ENCODE peak calls at places on chromosome 11, in ten cellular contexts. V, A, W, H, M, N, Y, Z, D and F are unnamed samples. For H3K4me1, the result is how much of the 10 kb centered on the place peaks cover.

GRCh38 chr11:57321996-57322880 is 2.5 kb downstream of the TNKS1BP1 start:
- DNase-seq in H (peak), W (peak), V (peak), D (peak), Z (peak), M (peak), Y (peak), A (peak), N (peak), F (peak)

GRCh38 chr11:17386331-17387084 is 2.0 kb downstream of the KCNJ11 start:
- DNase-seq in H (peak), Z (peak), A (peak), N (peak), W (peak), V (no peak), Y (peak), D (peak), M (peak), F (peak)

GRCh38 chr11:110091995-110092576 is 1.1 kb upstream of the ZC3H12C start:
- DNase-seq in H (no peak), D (no peak), W (no peak), A (peak), M (peak), Y (no peak), Z (no peak), N (no peak), V (no peak), F (no peak)

GRCh38 chr11:10044618-10045017 is 249.4 kb downstream of the SBF2 start:
- DNase-seq in Y (no peak), D (no peak), H (peak), M (peak), N (peak), V (no peak), W (no peak), A (no peak), Z (no peak), F (no peak)

GRCh38 chr11:60625262-60625661 is 74.2 kb upstream of the MS4A8 start:
- DNase-seq in M (peak), H (peak), V (peak), A (peak), Z (no peak), Y (no peak), W (no peak), N (peak), D (no peak), F (peak)

GRCh38 chr11:7577883-7578242 is 64.1 kb downstream of the PPFIBP2 start:
- DNase-seq in H (peak), D (no peak), Z (no peak), N (no peak), A (peak), W (no peak), V (no peak), Y (no peak), M (no peak), F (no peak)

GRCh38 chr11:78350101-78350645 is 67.4 kb downstream of the GAB2 start:
- DNase-seq in H (peak), V (no peak), A (no peak), N (no peak), D (no peak), M (peak), Y (no peak), Z (no peak), W (no peak), F (no peak)

GRCh38 chr11:108966206-108966605 is 301.3 kb downstream of the DDX10 start:
- DNase-seq in Y (no peak), M (no peak), H (peak), Z (no peak), N (no peak), A (no peak), W (no peak), D (no peak), V (no peak), F (no peak)

GRCh38 chr11:130042093-130042591 is 27.6 kb upstream of the APLP2 start:
- DNase-seq in N (peak), Y (no peak), H (peak), A (no peak), Z (peak), W (no peak), V (no peak), D (no peak), M (no peak), F (no peak)

GRCh38 chr11:20933086-20933485 is 263.7 kb downstream of the NELL1 start:
- DNase-seq in Y (no peak), D (no peak), W (no peak), A (no peak), H (no peak), N (no peak), Z (no peak), V (no peak), M (no peak), F (no peak)

GRCh38 chr11:70301191-70301590 is 30.7 kb downstream of the PPFIA1 start:
- DNase-seq in W (no peak), N (no peak), M (no peak), V (no peak), A (peak), Z (no peak), Y (no peak), H (no peak), D (no peak), F (no peak)

GRCh38 chr11:48043998-48044512 is 63.7 kb downstream of the PTPRJ start:
- DNase-seq in Z (no peak), Y (no peak), W (no peak), H (no peak), V (no peak), A (no peak), N (no peak), M (no peak), D (no peak), F (no peak)

GRCh38 chr11:110710520-110711381 is 1.5 kb downstream of the ARHGAP20 start:
- DNase-seq in Y (peak), M (peak), Z (peak), V (peak), N (no peak), H (peak), D (peak), A (no peak), W (peak), F (peak)

GRCh38 chr11:120660024-120660565 is 148.5 kb downstream of the GRIK4 start:
- DNase-seq in M (peak), H (peak), Z (no peak), V (no peak), D (no peak), A (peak), Y (no peak), W (no peak), N (peak), F (peak)

GRCh38 chr11:34977039-34977906 is 60.9 kb downstream of the PDHX start:
- DNase-seq in A (no peak), D (no peak), M (no peak), N (peak), V (no peak), Z (no peak), Y (no peak), W (no peak), H (peak), F (no peak)

GRCh38 chr11:102360681-102361080 is 13.7 kb downstream of the BIRC2 start:
- DNase-seq in V (no peak), N (no peak), Y (no peak), Z (no peak), A (no peak), W (no peak), M (no peak), H (no peak), D (no peak), F (no peak)

GRCh38 chr11:42171046-42171445 is 711.6 kb upstream of the LRRC4C start:
- DNase-seq in M (no peak), D (no peak), Y (no peak), N (no peak), H (no peak), V (no peak), Z (no peak), W (no peak), A (no peak), F (no peak)

GRCh38 chr11:100684101-100685065 is 2.7 kb upstream of the ARHGAP42 start:
- DNase-seq in W (no peak), Y (no peak), N (peak), Z (no peak), D (no peak), H (peak), M (no peak), A (no peak), V (no peak), F (no peak)

GRCh38 chr11:119472856-119473222 is 49.9 kb upstream of the THY1 start:
- DNase-seq in Z (no peak), M (no peak), W (no peak), N (no peak), D (peak), Y (no peak), H (no peak), A (no peak), V (no peak), F (no peak)

GRCh38 chr11:69411257-69411924 is 70.1 kb upstream of the LINC01488 start:
- DNase-seq in N (no peak), W (no peak), Z (no peak), A (no peak), M (no peak), V (no peak), H (no peak), Y (no peak), D (no peak), F (no peak)

GRCh38 chr11:101049123-101049522 is 80.5 kb downstream of the PGR start:
- DNase-seq in V (no peak), M (no peak), A (no peak), N (no peak), Y (no peak), D (no peak), W (no peak), Z (no peak), H (no peak), F (no peak)

GRCh38 chr11:109309153-109309552 is 112.8 kb upstream of the C11orf87 start:
- DNase-seq in A (no peak), V (no peak), Z (no peak), Y (no peak), H (peak), W (no peak), M (no peak), N (no peak), D (no peak), F (no peak)

GRCh38 chr11:134333312-134333711 is 1.5 kb downstream of the GLB1L2 start:
- DNase-seq in M (no peak), D (no peak), Z (no peak), H (no peak), Y (no peak), W (no peak), V (no peak), A (no peak), N (no peak), F (no peak)

GRCh38 chr11:74696932-74697687 is 34.1 kb downstream of the CHRDL2 start:
- DNase-seq in Y (peak), H (peak), Z (peak), A (peak), M (peak), N (peak), V (peak), W (peak), D (peak), F (peak)

GRCh38 chr11:31881825-31882224 is 70.7 kb upstream of the PAX6 start:
- DNase-seq in Z (no peak), D (no peak), V (no peak), Y (no peak), H (no peak), N (no peak), M (no peak), W (no peak), A (no peak), F (no peak)

GRCh38 chr11:83557638-83558037 is 271.5 kb upstream of the CCDC90B start:
- DNase-seq in W (no peak), V (no peak), M (no peak), Y (no peak), N (no peak), D (no peak), A (no peak), H (no peak), Z (no peak), F (no peak)

GRCh38 chr11:35302388-35302787 is 117.0 kb downstream of the SLC1A2 start:
- DNase-seq in V (no peak), A (no peak), D (no peak), M (no peak), Z (no peak), N (no peak), H (no peak), Y (no peak), W (no peak), F (no peak)

GRCh38 chr11:8032576-8033311 is 45.6 kb downstream of the EIF3F start:
- DNase-seq in Z (no peak), H (no peak), N (no peak), D (no peak), Y (no peak), A (no peak), V (no peak), W (no peak), M (no peak), F (no peak)

GRCh38 chr11:13051257-13051656 is 42.1 kb downstream of the RASSF10 start:
- DNase-seq in V (no peak), M (no peak), Y (no peak), W (no peak), N (peak), D (no peak), H (peak), Z (no peak), A (no peak), F (no peak)

GRCh38 chr11:76203131-76203925 is 3.0 kb downstream of the WNT11 start:
- DNase-seq in H (no peak), Y (no peak), W (no peak), N (no peak), M (no peak), Z (peak), V (no peak), D (no peak), A (no peak), F (no peak)

GRCh38 chr11:68960299-68961071 is 20.3 kb downstream of the MRGPRD start:
- DNase-seq in V (no peak), W (no peak), M (no peak), D (no peak), A (no peak), Z (peak), Y (no peak), H (no peak), N (no peak), F (no peak)

GRCh38 chr11:72294566-72295395 is 50.8 kb upstream of the PHOX2A start:
- DNase-seq in Z (no peak), H (no peak), A (no peak), M (no peak), D (no peak), W (peak), V (no peak), N (no peak), Y (no peak), F (no peak)

GRCh38 chr11:67998150-67999045 is 5.5 kb downstream of the UNC93B1 start:
- DNase-seq in N (no peak), Y (no peak), H (no peak), V (no peak), M (no peak), W (peak), D (no peak), A (peak), Z (no peak), F (no peak)

GRCh38 chr11:85718991-85719807 is 33.2 kb upstream of the CCDC89 start:
- DNase-seq in A (no peak), W (no peak), D (peak), M (peak), Y (peak), V (no peak), H (peak), N (peak), Z (peak), F (no peak)

GRCh38 chr11:123562166-123562565 is 92.3 kb downstream of the SCN3B start:
- DNase-seq in D (no peak), Y (no peak), Z (no peak), V (no peak), N (no peak), H (no peak), M (no peak), W (no peak), A (no peak), F (peak)

DNA sequence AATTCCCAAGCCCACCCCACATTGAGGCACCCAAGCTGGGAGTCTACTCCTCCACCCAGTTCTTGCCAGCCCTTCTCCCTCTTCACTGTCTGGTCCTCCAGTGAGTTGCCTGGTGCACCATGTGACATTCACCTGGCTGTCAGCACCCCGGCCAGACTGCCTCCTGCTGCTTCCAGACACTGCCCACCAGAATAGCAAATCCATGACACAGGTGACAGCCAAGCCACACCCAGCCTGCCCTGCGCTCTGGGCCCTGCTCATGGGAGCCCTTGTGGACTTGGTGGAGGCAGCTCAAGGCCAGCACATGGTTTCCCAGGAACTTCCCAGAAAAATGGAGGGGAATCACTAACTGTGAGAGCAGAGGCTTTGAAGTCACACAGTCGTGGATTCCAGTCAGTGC is 96.3 kb upstream of the CSNK2A3 start:
- DNase-seq in Y (no peak), Z (no peak), V (no peak), A (no peak), N (no peak), M (no peak), W (no peak), D (no peak), H (no peak), F (no peak)
- H3K4me1 ChIP-seq in Y (under half), Z (under half), V (under half), A (under half), N (under half), M (under half), W (under half), D (under half), H (under half), F (under half)

GRCh38 chr11:126432525-126432924 is 77.0 kb downstream of the ST3GAL4 start:
- DNase-seq in M (no peak), D (no peak), W (no peak), N (no peak), V (no peak), H (no peak), A (no peak), Z (no peak), Y (no peak), F (no peak)
- H3K4me1 ChIP-seq in M (under half), D (under half), W (under half), N (under half), V (under half), H (under half), A (under half), Z (under half), Y (under half), F (under half)

GRCh38 chr11:117976445-117976844 is 9.7 kb upstream of the IL10RA start:
- DNase-seq in Z (no peak), N (no peak), D (no peak), V (no peak), W (no peak), H (no peak), Y (peak), A (no peak), M (no peak), F (no peak)
- H3K4me1 ChIP-seq in Z (under half), N (under half), D (under half), V (under half), W (under half), H (under half), Y (under half), A (under half), M (under half), F (under half)

GRCh38 chr11:66080055-66080817 is 10.2 kb downstream of the PACS1 start:
- DNase-seq in H (peak), V (peak), A (peak), D (peak), Y (peak), Z (no peak), W (peak), M (no peak), N (peak), F (peak)
- H3K4me1 ChIP-seq in H (under half), V (under half), A (under half), D (under half), Y (under half), Z (under half), W (under half), M (under half), N (half or more), F (under half)